ENCODE peak calls at places on chromosomes 5 and 9, in five cellular contexts. M, S, Z, X and A are unnamed samples.
A peak's percentile ranks its signal among the peaks of the same experiment; 100 is the strongest.

GRCh38 chr5:61330341-61330878 is 1.6 kb upstream of the ZSWIM6 start:
- DNase-seq in S (no peak), Z (peak; percentile 45), M (peak; percentile 84), X (no peak), A (peak; percentile 61)

GRCh38 chr5:65799857-65800256 is 77.9 kb downstream of the NLN start:
- DNase-seq in S (no peak), M (no peak), Z (no peak), X (no peak), A (no peak)

GRCh38 chr9:93261281-93261680 is 77.3 kb downstream of the WNK2 start:
- DNase-seq in S (no peak), M (no peak), Z (peak; percentile 37), X (no peak), A (no peak)

GRCh38 chr9:106581973-106582372 is 281.0 kb upstream of the ZNF462 start:
- DNase-seq in X (no peak), Z (no peak), M (no peak), S (no peak), A (no peak)

GRCh38 chr5:79962580-79963222 is 28.4 kb downstream of the MTX3 start:
- DNase-seq in M (peak; percentile 68), X (no peak), Z (no peak), S (no peak), A (peak; percentile 69)

GRCh38 chr5:68456756-68457217 is 241.2 kb downstream of the PIK3R1 start:
- DNase-seq in X (no peak), S (no peak), Z (no peak), M (peak; percentile 67), A (peak; percentile 51)

GRCh38 chr9:130831077-130831476 is 4.0 kb upstream of the ABL1 start:
- DNase-seq in X (no peak), Z (no peak), M (no peak), S (no peak), A (no peak)

GRCh38 chr9:128115187-128116103 is 12.1 kb downstream of the PTGES2 start:
- DNase-seq in X (no peak), Z (no peak), M (no peak), S (no peak), A (no peak)

GRCh38 chr9:96376926-96377874 is 6.3 kb downstream of the SLC35D2 start:
- DNase-seq in S (no peak), X (no peak), M (peak; percentile 40), Z (no peak), A (peak; percentile 77)